ENCODE peak calls at places on chromosomes 2 and 18, in eight cellular contexts. M is transverse colon, X is Peyer's patch, Z is sigmoid colon, O is prostate gland, Y is suprapubic skin, L is heart left ventricle, K is body of pancreas. D is an unnamed sample.

GRCh38 chr18:23635283-23636040 is 27.2 kb downstream of the ANKRD29 start:
- DNase-seq in M (no peak), X (no peak), Z (no peak), O (no peak), Y (no peak), L (no peak), K (no peak), D (no peak)

GRCh38 chr2:132884692-132885091 is 214.7 kb upstream of the LYPD1 start:
- DNase-seq in M (no peak), X (no peak), Z (no peak), O (no peak), Y (no peak), L (no peak), K (no peak), D (no peak)

GRCh38 chr2:214960677-214961076 is 151.2 kb upstream of the BARD1 start:
- DNase-seq in M (no peak), X (no peak), Z (no peak), O (no peak), Y (no peak), L (no peak), K (no peak), D (no peak)

GRCh38 chr2:21037671-21038108 is 6.2 kb downstream of the APOB start:
- DNase-seq in M (no peak), X (no peak), Z (no peak), O (no peak), Y (no peak), L (no peak), K (no peak), D (no peak)

GRCh38 chr2:204529795-204530463 is 15.3 kb upstream of the PARD3B start:
- DNase-seq in M (peak), X (no peak), Z (no peak), O (no peak), Y (no peak), L (no peak), K (no peak), D (no peak)

GRCh38 chr2:10431797-10432196 is 16.3 kb downstream of the ODC1 start:
- DNase-seq in M (peak), X (no peak), Z (no peak), O (no peak), Y (no peak), L (no peak), K (no peak), D (no peak)

GRCh38 chr2:237290249-237290648 is 123.7 kb downstream of the COL6A3 start:
- DNase-seq in M (peak), X (no peak), Z (peak), O (peak), Y (peak), L (peak), K (peak), D (no peak)

GRCh38 chr2:19711470-19712372 is 190.1 kb downstream of the TTC32 start:
- DNase-seq in M (peak), X (no peak), Z (no peak), O (no peak), Y (no peak), L (peak), K (no peak), D (no peak)

GRCh38 chr2:117801826-117802225 is 12.7 kb upstream of the DDX18 start:
- DNase-seq in M (no peak), X (no peak), Z (no peak), O (no peak), Y (no peak), L (no peak), K (no peak), D (no peak)

GRCh38 chr2:168246483-168247340 is 683 bp downstream of the STK39 start:
- DNase-seq in M (peak), X (peak), Z (peak), O (peak), Y (peak), L (peak), K (peak), D (peak)

GRCh38 chr2:26691881-26692813 is at the start of gene KCNK3:
- DNase-seq in M (peak), X (no peak), Z (peak), O (peak), Y (no peak), L (peak), K (peak), D (no peak)

GRCh38 chr2:45265336-45265735 is 256.1 kb upstream of the SIX2 start:
- DNase-seq in M (no peak), X (no peak), Z (no peak), O (no peak), Y (no peak), L (no peak), K (no peak), D (no peak)

GRCh38 chr2:7927694-7928093 is 754.2 kb upstream of the ID2 start:
- DNase-seq in M (no peak), X (no peak), Z (no peak), O (no peak), Y (no peak), L (no peak), K (no peak), D (no peak)

GRCh38 chr18:34921271-34921670 is 119.9 kb upstream of the MAPRE2 start:
- DNase-seq in M (no peak), X (no peak), Z (no peak), O (no peak), Y (no peak), L (no peak), K (no peak), D (no peak)

GRCh38 chr2:225416616-225417367 is 17.3 kb downstream of the NYAP2 start:
- DNase-seq in M (no peak), X (no peak), Z (no peak), O (no peak), Y (no peak), L (no peak), K (no peak), D (no peak)

GRCh38 chr2:20608666-20609348 is 42.1 kb downstream of the HS1BP3 start:
- DNase-seq in M (no peak), X (no peak), Z (peak), O (no peak), Y (peak), L (no peak), K (no peak), D (peak)

GRCh38 chr2:164275659-164276058 is 345.6 kb downstream of the GRB14 start:
- DNase-seq in M (no peak), X (no peak), Z (no peak), O (no peak), Y (no peak), L (no peak), K (no peak), D (no peak)

GRCh38 chr2:190964170-190964795 is 49.7 kb downstream of the STAT1 start:
- DNase-seq in M (no peak), X (no peak), Z (no peak), O (no peak), Y (no peak), L (no peak), K (no peak), D (no peak)

GRCh38 chr2:231198291-231199173 is at the start of gene ARMC9:
- DNase-seq in M (peak), X (peak), Z (peak), O (peak), Y (no peak), L (peak), K (peak), D (peak)

GRCh38 chr2:8303322-8303832 is 378.5 kb upstream of the ID2 start:
- DNase-seq in M (peak), X (peak), Z (peak), O (peak), Y (no peak), L (peak), K (peak), D (no peak)

GRCh38 chr2:42792583-42793313 is at the start of gene HAAO:
- DNase-seq in M (peak), X (peak), Z (peak), O (no peak), Y (no peak), L (peak), K (peak), D (peak)

GRCh38 chr2:53987336-53987921 is 16.6 kb upstream of the PSME4 start:
- DNase-seq in M (no peak), X (no peak), Z (no peak), O (peak), Y (no peak), L (no peak), K (no peak), D (no peak)

GRCh38 chr2:84938194-84938879 is 32.6 kb upstream of the KCMF1 start:
- DNase-seq in M (no peak), X (no peak), Z (no peak), O (no peak), Y (no peak), L (no peak), K (no peak), D (no peak)

GRCh38 chr2:124426630-124427029 is 401.5 kb downstream of the CNTNAP5 start:
- DNase-seq in M (no peak), X (no peak), Z (no peak), O (no peak), Y (no peak), L (no peak), K (no peak), D (no peak)

DNA sequence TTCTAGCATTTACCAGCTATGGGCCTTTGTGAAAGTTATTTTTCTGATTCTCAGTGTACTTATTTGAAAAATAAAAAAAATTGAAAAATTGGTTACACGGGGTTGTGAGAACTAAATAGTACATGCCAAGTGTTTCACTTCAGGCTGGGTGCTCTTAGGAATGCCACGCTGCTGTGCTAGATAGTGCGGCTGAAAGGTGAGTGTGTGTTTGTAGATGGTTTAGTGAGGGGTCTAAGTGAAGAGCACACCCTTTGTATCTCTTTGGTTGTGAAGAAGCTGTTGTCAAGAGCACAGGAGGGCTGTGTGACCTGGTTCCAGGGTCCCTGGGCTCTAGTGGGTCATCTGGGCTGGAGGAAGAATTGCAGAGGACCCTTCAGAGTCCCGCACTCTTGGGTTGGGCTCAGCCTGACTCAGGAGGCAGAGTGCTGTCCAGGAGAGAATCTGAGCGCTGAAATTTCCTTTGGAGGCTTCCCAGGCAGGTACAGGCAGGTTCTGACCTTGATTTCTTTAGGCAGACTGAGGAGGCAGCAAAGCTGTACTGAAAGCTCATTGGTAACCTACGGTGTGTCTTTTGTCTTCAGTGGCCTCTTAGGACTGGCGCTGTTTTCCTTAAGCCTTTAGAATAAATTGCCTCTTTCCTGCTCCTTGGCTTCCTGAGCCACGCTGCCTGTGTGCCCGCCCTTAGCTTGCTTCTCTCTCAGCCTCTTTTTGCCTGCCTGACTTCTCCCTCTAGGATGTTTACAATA is 44.4 kb downstream of the MAP4K4 start:
- DNase-seq in M (no peak), X (no peak), Z (no peak), O (peak), Y (no peak), L (no peak), K (no peak), D (no peak)
- H3K27ac ChIP-seq in M (peak), X (no peak), Z (peak), O (peak), Y (peak), L (peak), K (peak), D (peak)

DNA sequence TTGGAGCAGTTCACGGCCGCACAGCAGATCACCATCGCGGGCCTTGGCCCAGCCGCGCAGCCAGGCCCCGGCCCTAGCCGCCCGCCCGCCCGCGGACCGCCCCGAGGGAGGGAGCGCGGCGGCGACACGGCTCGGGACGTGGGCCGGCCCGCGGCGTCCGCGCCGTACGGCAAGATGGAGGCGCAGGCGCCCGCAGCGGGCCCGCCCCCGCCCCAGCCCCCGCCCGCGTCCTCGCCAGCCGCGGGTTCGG is at the start of gene THAP4:
- DNase-seq in M (peak), X (peak), Z (peak), O (peak), Y (peak), L (peak), K (peak), D (peak)
- TF ChIP-seq POLR2A in M (no peak), X (no peak), Z (no peak), O (no peak), Y (no peak), L (no peak), K (no peak), D (no peak)

DNA sequence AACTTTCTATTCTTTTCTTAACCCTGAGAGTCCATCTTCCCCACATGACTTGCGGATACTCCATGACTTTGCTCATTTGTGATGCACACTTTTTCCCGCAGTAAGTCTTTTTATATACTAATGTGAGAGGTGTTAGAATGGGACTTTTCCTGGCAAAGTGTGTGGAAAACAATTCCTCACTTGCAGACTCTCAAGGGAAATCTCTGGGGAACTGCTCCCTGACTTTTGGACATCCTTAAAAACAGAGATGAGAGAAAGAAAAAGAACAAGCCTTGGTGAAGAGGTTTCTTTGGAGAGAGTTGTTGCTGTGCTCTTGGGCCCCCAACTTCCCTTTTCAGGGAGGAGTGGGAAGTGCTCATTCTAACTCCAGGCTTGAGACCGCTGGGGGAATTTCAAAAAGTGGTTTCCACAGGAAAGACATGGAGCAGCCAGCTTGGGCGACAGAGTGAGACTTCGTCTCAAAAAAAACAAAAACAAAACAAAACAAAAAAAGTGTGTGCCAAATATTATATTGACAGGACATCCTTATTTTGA is 142.6 kb upstream of the SPRED2 start:
- DNase-seq in M (no peak), X (no peak), Z (no peak), O (no peak), Y (peak), L (peak), K (no peak), D (no peak)
- H3K27ac ChIP-seq in M (no peak), X (no peak), Z (no peak), O (no peak), Y (no peak), L (no peak), K (no peak), D (no peak)

GRCh38 chr2:28391564-28392296 is 928 bp upstream of the FOSL2 start:
- DNase-seq in M (peak), X (peak), Z (peak), O (peak), Y (peak), L (peak), K (peak), D (peak)
- TF ChIP-seq POLR2A in M (no peak), X (peak), Z (peak), O (peak), Y (peak), L (peak), K (no peak), D (no peak)

GRCh38 chr18:36294031-36294430 is 3.5 kb upstream of the FHOD3 start:
- DNase-seq in M (no peak), X (no peak), Z (no peak), O (no peak), Y (no peak), L (no peak), K (no peak), D (no peak)

GRCh38 chr18:36295880-36296301 is 1.6 kb upstream of the FHOD3 start:
- DNase-seq in M (no peak), X (no peak), Z (no peak), O (no peak), Y (no peak), L (no peak), K (no peak), D (no peak)

GRCh38 chr18:36297419-36298112 is at the start of gene FHOD3:
- DNase-seq in M (peak), X (no peak), Z (peak), O (peak), Y (no peak), L (peak), K (peak), D (peak)

GRCh38 chr18:36296591-36297418 is 708 bp upstream of the FHOD3 start:
- DNase-seq in M (peak), X (no peak), Z (peak), O (peak), Y (no peak), L (peak), K (peak), D (peak)

GRCh38 chr18:36295214-36295613 is 2.3 kb upstream of the FHOD3 start:
- DNase-seq in M (no peak), X (no peak), Z (no peak), O (no peak), Y (no peak), L (no peak), K (no peak), D (no peak)
- H3K27ac ChIP-seq in M (no peak), X (no peak), Z (no peak), O (no peak), Y (no peak), L (no peak), K (no peak), D (no peak)

DNA sequence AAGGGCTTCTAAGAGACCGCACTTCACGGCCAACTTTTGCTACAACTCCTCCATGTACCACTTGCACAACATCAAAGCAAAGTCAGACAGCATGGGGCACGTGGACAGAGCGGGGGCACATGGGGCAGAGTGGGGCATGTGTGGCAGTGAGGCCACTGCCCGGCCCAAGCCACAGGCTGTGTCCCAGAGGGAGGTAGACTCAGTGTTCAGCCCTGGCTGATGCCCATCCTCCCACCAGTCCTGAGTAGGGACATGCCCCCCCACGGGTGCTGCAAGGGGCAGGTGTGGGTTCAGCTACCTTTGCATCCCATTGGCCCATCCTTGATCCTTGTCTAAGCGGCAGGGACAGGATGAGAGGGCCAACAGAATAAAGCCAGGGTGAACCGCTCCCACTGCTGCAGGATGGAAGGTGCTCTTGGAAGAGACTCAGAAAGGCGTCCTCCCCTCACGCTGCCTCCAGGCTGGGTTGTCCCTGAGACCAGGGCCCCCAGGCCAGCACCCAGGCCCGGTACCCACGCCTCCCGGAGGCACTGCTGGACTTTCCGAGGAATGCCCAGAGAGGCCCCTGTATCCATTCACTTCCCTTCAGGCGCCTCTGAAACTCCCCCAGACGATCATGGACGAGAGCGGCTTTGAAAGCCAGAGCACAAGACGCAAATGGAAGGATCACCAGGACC is 218.2 kb downstream of the NDUFA10 start:
- DNase-seq in M (no peak), X (no peak), Z (peak), O (no peak), Y (no peak), L (no peak), K (no peak), D (no peak)
- TF ChIP-seq POLR2A in M (no peak), X (no peak), Z (no peak), O (no peak), Y (no peak), L (no peak), K (no peak), D (no peak)

D was measured in right lobe of liver.